ENCODE peak calls at places on chromosomes 7 and 10, in eight cellular contexts. One of them, this sample, is unnamed. For H3K9me3 and H3K27me3, the result is how much of the 10 kb centered on the place peaks cover.

GRCh38 chr7:157013602-157014549 is 3.4 kb upstream of the MNX1 start:
- DNase-seq in transverse colon: no peak
- DNase-seq in uterus: no peak
- DNase-seq in ovary: no peak
- DNase-seq in iPS DF 6.9: no peak
- DNase-seq in hepatocyte: no peak
- DNase-seq in H9: peak
- DNase-seq in cardiac muscle cell: no peak
- DNase-seq in this sample: no peak

GRCh38 chr10:75230600-75231038 is 5.1 kb downstream of the COMTD1 start:
- DNase-seq in uterus: peak
- DNase-seq in cardiac muscle cell: peak
- DNase-seq in H9: peak
- DNase-seq in ovary: peak
- DNase-seq in hepatocyte: peak
- DNase-seq in iPS DF 6.9: no peak
- DNase-seq in transverse colon: peak
- DNase-seq in this sample: peak

GRCh38 chr7:101402081-101402779 is 39.6 kb downstream of the COL26A1 start:
- DNase-seq in H9: peak
- DNase-seq in transverse colon: no peak
- DNase-seq in uterus: no peak
- DNase-seq in cardiac muscle cell: no peak
- DNase-seq in ovary: no peak
- DNase-seq in iPS DF 6.9: no peak
- DNase-seq in hepatocyte: peak
- DNase-seq in this sample: no peak

GRCh38 chr7:8418627-8419245 is 14.7 kb upstream of the NXPH1 start:
- DNase-seq in uterus: no peak
- DNase-seq in cardiac muscle cell: peak
- DNase-seq in transverse colon: peak
- DNase-seq in ovary: no peak
- DNase-seq in hepatocyte: peak
- DNase-seq in H9: peak
- DNase-seq in iPS DF 6.9: no peak
- DNase-seq in this sample: peak

GRCh38 chr10:131862548-131862947 is 38.3 kb upstream of the PPP2R2D start:
- DNase-seq in cardiac muscle cell: no peak
- DNase-seq in hepatocyte: peak
- DNase-seq in H9: no peak
- DNase-seq in iPS DF 6.9: no peak
- DNase-seq in uterus: no peak
- DNase-seq in transverse colon: no peak
- DNase-seq in ovary: no peak
- DNase-seq in this sample: no peak

GRCh38 chr10:110398419-110399162 is 93.9 kb upstream of the SMNDC1 start:
- DNase-seq in iPS DF 6.9: no peak
- DNase-seq in transverse colon: peak
- DNase-seq in H9: no peak
- DNase-seq in ovary: no peak
- DNase-seq in hepatocyte: peak
- DNase-seq in uterus: peak
- DNase-seq in cardiac muscle cell: no peak
- DNase-seq in this sample: no peak

GRCh38 chr7:120926943-120927346 is 23.6 kb upstream of the ING3 start:
- DNase-seq in iPS DF 6.9: no peak
- DNase-seq in uterus: no peak
- DNase-seq in ovary: no peak
- DNase-seq in transverse colon: no peak
- DNase-seq in cardiac muscle cell: no peak
- DNase-seq in H9: no peak
- DNase-seq in hepatocyte: no peak
- DNase-seq in this sample: no peak

GRCh38 chr7:97405842-97406241 is 288.3 kb downstream of the SDHAF3 start:
- DNase-seq in transverse colon: no peak
- DNase-seq in uterus: no peak
- DNase-seq in iPS DF 6.9: no peak
- DNase-seq in ovary: no peak
- DNase-seq in cardiac muscle cell: no peak
- DNase-seq in H9: no peak
- DNase-seq in hepatocyte: no peak
- DNase-seq in this sample: no peak

GRCh38 chr10:50545846-50546245 is 77.9 kb downstream of the SGMS1 start:
- DNase-seq in iPS DF 6.9: no peak
- DNase-seq in ovary: no peak
- DNase-seq in transverse colon: no peak
- DNase-seq in uterus: no peak
- DNase-seq in H9: no peak
- DNase-seq in cardiac muscle cell: no peak
- DNase-seq in hepatocyte: no peak
- DNase-seq in this sample: no peak

GRCh38 chr7:47584128-47584865 is 2.4 kb upstream of the TNS3 start:
- DNase-seq in iPS DF 6.9: no peak
- DNase-seq in H9: no peak
- DNase-seq in cardiac muscle cell: no peak
- DNase-seq in uterus: no peak
- DNase-seq in hepatocyte: no peak
- DNase-seq in transverse colon: no peak
- DNase-seq in ovary: peak
- DNase-seq in this sample: no peak

GRCh38 chr7:6643915-6644625 is 7.0 kb downstream of the ZNF316 start:
- DNase-seq in uterus: no peak
- DNase-seq in H9: no peak
- DNase-seq in transverse colon: no peak
- DNase-seq in ovary: no peak
- DNase-seq in cardiac muscle cell: no peak
- DNase-seq in hepatocyte: no peak
- DNase-seq in iPS DF 6.9: no peak
- DNase-seq in this sample: no peak

GRCh38 chr7:135320277-135320676 is 86.6 kb downstream of the STRA8 start:
- DNase-seq in transverse colon: peak
- DNase-seq in iPS DF 6.9: no peak
- DNase-seq in H9: no peak
- DNase-seq in uterus: peak
- DNase-seq in ovary: peak
- DNase-seq in hepatocyte: peak
- DNase-seq in cardiac muscle cell: peak
- DNase-seq in this sample: no peak

DNA sequence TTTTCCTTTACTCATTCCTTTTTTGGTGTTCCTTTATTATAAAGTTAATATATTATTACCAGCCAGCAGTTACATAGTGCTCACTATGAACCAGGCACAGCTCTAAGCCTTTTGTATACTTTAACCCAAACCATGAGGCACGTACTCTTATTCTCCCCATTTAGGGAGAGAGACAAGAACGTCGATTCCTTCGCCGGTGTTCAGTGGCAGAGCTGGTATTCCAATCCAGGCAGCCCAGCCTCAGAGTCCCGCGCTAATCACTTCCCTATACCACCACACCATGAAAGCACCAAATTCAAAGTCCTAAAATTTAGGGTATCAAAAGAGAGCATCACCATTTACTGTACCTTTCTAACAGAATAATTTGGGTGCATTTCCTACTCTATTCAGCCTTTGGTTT is 218.5 kb upstream of the KLF14 start:
- DNase-seq in transverse colon: no peak
- DNase-seq in cardiac muscle cell: no peak
- DNase-seq in hepatocyte: no peak
- DNase-seq in uterus: no peak
- DNase-seq in H9: no peak
- DNase-seq in iPS DF 6.9: no peak
- DNase-seq in ovary: no peak
- DNase-seq in this sample: no peak
- H3K27ac ChIP-seq in transverse colon: no peak
- H3K27ac ChIP-seq in cardiac muscle cell: no peak
- H3K27ac ChIP-seq in hepatocyte: no peak
- H3K27ac ChIP-seq in uterus: peak
- H3K27ac ChIP-seq in H9: no peak
- H3K27ac ChIP-seq in iPS DF 6.9: no peak
- H3K27ac ChIP-seq in ovary: no peak
- H3K27ac ChIP-seq in this sample: no peak

DNA sequence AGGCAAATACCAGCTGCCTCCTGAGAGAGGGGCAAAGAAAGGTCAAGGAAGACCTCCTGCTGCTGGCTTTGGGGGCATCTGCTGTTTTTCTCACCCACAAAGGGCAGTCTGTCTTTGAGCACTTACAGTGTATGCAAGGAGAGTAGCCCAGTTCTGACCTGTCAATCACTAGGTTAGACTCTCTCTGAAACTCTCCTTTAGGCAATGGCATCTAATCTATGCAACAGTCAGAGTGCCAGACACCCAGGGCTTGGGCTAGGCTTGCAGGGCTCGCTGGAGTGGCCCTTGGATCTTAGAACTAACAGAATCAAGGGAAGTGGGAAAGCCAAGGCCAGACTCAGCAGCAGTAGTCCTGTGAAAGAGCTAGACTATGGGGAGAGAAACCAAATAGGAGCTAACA is 522.9 kb downstream of the NRG3 start:
- DNase-seq in transverse colon: no peak
- DNase-seq in hepatocyte: no peak
- DNase-seq in H9: no peak
- DNase-seq in ovary: no peak
- DNase-seq in cardiac muscle cell: peak
- DNase-seq in iPS DF 6.9: no peak
- DNase-seq in uterus: no peak
- DNase-seq in this sample: no peak
- H3K9me3 ChIP-seq in transverse colon: under half
- H3K9me3 ChIP-seq in hepatocyte: under half
- H3K9me3 ChIP-seq in H9: under half
- H3K9me3 ChIP-seq in ovary: under half
- H3K9me3 ChIP-seq in cardiac muscle cell: under half
- H3K9me3 ChIP-seq in iPS DF 6.9: under half
- H3K9me3 ChIP-seq in uterus: under half
- H3K9me3 ChIP-seq in this sample: under half

GRCh38 chr10:118638680-118639079 is 43.2 kb upstream of the PRLHR start:
- DNase-seq in ovary: no peak
- DNase-seq in uterus: no peak
- DNase-seq in cardiac muscle cell: no peak
- DNase-seq in iPS DF 6.9: no peak
- DNase-seq in transverse colon: no peak
- DNase-seq in H9: no peak
- DNase-seq in hepatocyte: no peak
- DNase-seq in this sample: no peak
- H3K27me3 ChIP-seq in ovary: under half
- H3K27me3 ChIP-seq in uterus: under half
- H3K27me3 ChIP-seq in cardiac muscle cell: under half
- H3K27me3 ChIP-seq in iPS DF 6.9: under half
- H3K27me3 ChIP-seq in transverse colon: under half
- H3K27me3 ChIP-seq in H9: under half
- H3K27me3 ChIP-seq in hepatocyte: under half
- H3K27me3 ChIP-seq in this sample: under half

GRCh38 chr7:99243751-99244337 is 28.8 kb upstream of the MYH16 start:
- DNase-seq in ovary: no peak
- DNase-seq in transverse colon: no peak
- DNase-seq in uterus: no peak
- DNase-seq in cardiac muscle cell: no peak
- DNase-seq in H9: no peak
- DNase-seq in iPS DF 6.9: no peak
- DNase-seq in hepatocyte: no peak
- DNase-seq in this sample: no peak
- H3K27ac ChIP-seq in ovary: no peak
- H3K27ac ChIP-seq in transverse colon: no peak
- H3K27ac ChIP-seq in uterus: no peak
- H3K27ac ChIP-seq in cardiac muscle cell: no peak
- H3K27ac ChIP-seq in H9: no peak
- H3K27ac ChIP-seq in iPS DF 6.9: no peak
- H3K27ac ChIP-seq in hepatocyte: no peak
- H3K27ac ChIP-seq in this sample: no peak

DNA sequence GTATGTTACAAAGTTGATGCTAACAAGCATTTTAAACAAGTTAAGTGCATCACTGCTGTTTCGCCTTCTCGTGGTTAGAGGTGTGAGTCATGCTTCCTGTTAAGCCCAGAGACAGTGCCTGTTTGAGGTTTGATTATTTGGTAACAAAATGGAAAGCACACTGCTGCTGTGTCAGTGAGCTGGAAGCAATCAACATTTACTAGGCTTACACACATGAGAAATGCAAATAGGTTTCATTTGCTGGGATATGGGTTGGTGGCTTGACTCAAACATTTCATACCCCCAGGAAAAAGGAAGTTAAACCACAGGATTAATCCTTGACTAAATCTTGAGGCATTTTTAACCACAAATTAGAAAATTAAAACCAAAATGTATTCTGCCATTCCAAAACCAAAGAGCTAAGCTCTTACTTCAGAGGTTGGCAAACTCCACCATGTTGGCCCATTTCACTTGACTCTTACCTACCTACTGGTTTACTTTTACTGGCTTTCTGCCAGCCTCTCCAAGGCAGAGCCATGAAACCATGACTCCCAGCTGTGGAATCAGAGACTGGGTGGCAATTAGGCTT is 139.2 kb downstream of the ETV1 start:
- DNase-seq in transverse colon: peak
- DNase-seq in ovary: no peak
- DNase-seq in hepatocyte: peak
- DNase-seq in iPS DF 6.9: no peak
- DNase-seq in cardiac muscle cell: no peak
- DNase-seq in H9: no peak
- DNase-seq in uterus: no peak
- DNase-seq in this sample: no peak
- H3K9me3 ChIP-seq in transverse colon: under half
- H3K9me3 ChIP-seq in ovary: under half
- H3K9me3 ChIP-seq in hepatocyte: under half
- H3K9me3 ChIP-seq in iPS DF 6.9: under half
- H3K9me3 ChIP-seq in cardiac muscle cell: under half
- H3K9me3 ChIP-seq in H9: under half
- H3K9me3 ChIP-seq in uterus: under half
- H3K9me3 ChIP-seq in this sample: under half

DNA sequence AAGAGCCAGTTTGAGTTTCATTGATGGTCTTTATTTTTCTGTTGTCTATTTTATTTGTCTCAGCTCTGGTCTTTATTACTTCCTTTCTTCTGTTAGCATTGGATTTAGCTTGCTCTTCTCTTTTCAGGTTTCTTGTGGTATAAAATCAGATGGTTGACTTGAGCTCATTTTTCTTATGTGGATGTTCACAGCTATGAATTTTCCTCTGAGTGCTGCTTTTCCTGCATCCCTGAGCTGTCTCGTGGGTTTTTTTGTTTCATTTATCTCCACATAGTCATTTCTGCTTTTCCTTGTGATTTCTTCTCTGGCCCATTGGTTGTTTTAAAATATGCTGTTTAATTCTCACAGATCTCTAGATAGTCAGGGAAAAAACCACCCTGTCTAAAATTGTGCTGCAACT is 19.7 kb downstream of the ADGRA1 start:
- DNase-seq in cardiac muscle cell: no peak
- DNase-seq in ovary: no peak
- DNase-seq in iPS DF 6.9: no peak
- DNase-seq in H9: no peak
- DNase-seq in uterus: no peak
- DNase-seq in hepatocyte: no peak
- DNase-seq in transverse colon: no peak
- DNase-seq in this sample: no peak
- H3K27me3 ChIP-seq in cardiac muscle cell: under half
- H3K27me3 ChIP-seq in ovary: under half
- H3K27me3 ChIP-seq in iPS DF 6.9: under half
- H3K27me3 ChIP-seq in H9: under half
- H3K27me3 ChIP-seq in uterus: under half
- H3K27me3 ChIP-seq in hepatocyte: under half
- H3K27me3 ChIP-seq in transverse colon: under half
- H3K27me3 ChIP-seq in this sample: under half